ENCODE peak calls at places on chromosome 9, in seven cellular contexts. L is fibroblast of mammary gland, T is adrenal gland, J is GM04504, X is nephron progenitor cell, H is adipocyte, B is iPS-NIHi11. O is an unnamed sample.

GRCh38 chr9:84170521-84171141 is 169.9 kb downstream of the SLC28A3 start:
- DNase-seq in B (peak), J (peak), H (peak), T (no peak), L (peak), X (no peak), O (peak)

GRCh38 chr9:79611091-79611614 is 39.4 kb downstream of the TLE4 start:
- DNase-seq in J (peak), X (peak), T (no peak), H (peak), B (no peak), L (peak), O (peak)

GRCh38 chr9:33166263-33167083 is 663 bp downstream of the B4GALT1 start:
- DNase-seq in J (no peak), L (peak), H (peak), B (no peak), X (peak), T (peak), O (peak)

GRCh38 chr9:114460513-114461225 is 44.6 kb downstream of the WHRN start:
- DNase-seq in B (no peak), H (no peak), X (no peak), L (no peak), J (no peak), T (no peak), O (no peak)

GRCh38 chr9:20732118-20732517 is 48.1 kb downstream of the FOCAD start:
- DNase-seq in H (no peak), J (no peak), L (peak), B (no peak), X (no peak), T (no peak), O (peak)

GRCh38 chr9:134066923-134067851 is 639 bp downstream of the BRD3 start:
- DNase-seq in L (peak), B (peak), J (no peak), T (peak), X (peak), H (peak), O (no peak)

GRCh38 chr9:113482991-113483675 is 19.6 kb downstream of the RGS3 start:
- DNase-seq in L (no peak), T (no peak), X (no peak), H (no peak), J (no peak), B (no peak), O (no peak)

GRCh38 chr9:108258640-108259039 is 597.1 kb downstream of the ACTL7B start:
- DNase-seq in J (no peak), H (no peak), B (no peak), T (no peak), L (no peak), X (no peak), O (no peak)

GRCh38 chr9:133058550-133059320 is 3.0 kb upstream of the CEL start:
- DNase-seq in B (no peak), T (no peak), H (no peak), L (no peak), J (no peak), X (no peak), O (no peak)

GRCh38 chr9:129455151-129455995 is 165.5 kb downstream of the C9orf50 start:
- DNase-seq in H (peak), X (no peak), J (no peak), T (no peak), L (no peak), B (no peak), O (no peak)

GRCh38 chr9:37141015-37141414 is 20.6 kb downstream of the ZCCHC7 start:
- DNase-seq in J (no peak), T (no peak), B (no peak), L (no peak), X (no peak), H (no peak), O (no peak)

GRCh38 chr9:86868611-86869010 is 78.7 kb downstream of the GAS1 start:
- DNase-seq in X (no peak), T (no peak), J (peak), H (peak), B (no peak), L (no peak), O (peak)

GRCh38 chr9:35680331-35681105 is 6.8 kb downstream of the CA9 start:
- DNase-seq in B (peak), H (no peak), J (no peak), L (no peak), X (no peak), T (no peak), O (no peak)

GRCh38 chr9:91693226-91693625 is 256.8 kb downstream of the ROR2 start:
- DNase-seq in L (no peak), T (no peak), B (peak), H (no peak), J (no peak), X (no peak), O (peak)

GRCh38 chr9:98472216-98472615 is 216.8 kb upstream of the TBC1D2 start:
- DNase-seq in J (no peak), X (no peak), H (no peak), T (no peak), B (no peak), L (no peak), O (no peak)

GRCh38 chr9:119184265-119184936 is 184.8 kb downstream of the BRINP1 start:
- DNase-seq in H (no peak), B (no peak), X (no peak), J (no peak), L (no peak), T (no peak), O (no peak)

GRCh38 chr9:106486685-106487084 is 376.3 kb upstream of the ZNF462 start:
- DNase-seq in L (no peak), X (no peak), H (no peak), J (no peak), T (no peak), B (no peak), O (no peak)

GRCh38 chr9:121840838-121841760 is 189.7 kb downstream of the DAB2IP start:
- DNase-seq in B (no peak), H (no peak), T (peak), X (no peak), L (no peak), J (no peak), O (no peak)

GRCh38 chr9:121746411-121746810 is 95.0 kb downstream of the DAB2IP start:
- DNase-seq in B (no peak), L (no peak), X (no peak), T (no peak), H (no peak), J (no peak), O (no peak)

GRCh38 chr9:5375790-5376477 is 36.3 kb upstream of the RLN1 start:
- DNase-seq in X (no peak), L (no peak), B (no peak), T (no peak), H (no peak), J (no peak), O (no peak)

GRCh38 chr9:21017092-21017491 is 14.3 kb downstream of the HACD4 start:
- DNase-seq in X (no peak), H (peak), L (peak), J (no peak), T (no peak), B (no peak), O (peak)

GRCh38 chr9:115985657-115986056 is 167.9 kb upstream of the PAPPA start:
- DNase-seq in L (no peak), X (no peak), T (no peak), B (no peak), J (no peak), H (peak), O (no peak)

GRCh38 chr9:6827370-6827949 is 69.7 kb downstream of the KDM4C start:
- DNase-seq in B (peak), T (peak), J (no peak), X (peak), H (peak), L (peak), O (peak)

GRCh38 chr9:91560301-91560700 is 136.7 kb upstream of the NFIL3 start:
- DNase-seq in H (peak), B (no peak), L (no peak), T (no peak), X (no peak), J (no peak), O (no peak)

GRCh38 chr9:21965401-21965951 is 28.7 kb downstream of the CDKN2A start:
- DNase-seq in T (peak), L (peak), B (peak), X (peak), J (no peak), H (peak), O (no peak)

GRCh38 chr9:135048046-135048757 is 39.3 kb upstream of the OLFM1 start:
- DNase-seq in T (no peak), B (no peak), X (no peak), L (no peak), H (no peak), J (no peak), O (no peak)

GRCh38 chr9:16293610-16294009 is 576.9 kb downstream of the BNC2 start:
- DNase-seq in T (no peak), B (no peak), J (no peak), X (no peak), L (no peak), H (no peak), O (no peak)